ENCODE peak calls at places on chromosomes 11 and 22, in five cellular contexts. B is PC-3; Y is activated CD4-positive, alpha-beta T cell treated with anti-CD3 and anti-CD28 coated beads, Interleukin-2, amount 10 ng/mL, durations not matched to agents 7 days and 5 days; X is ovary; M is NAMALWA. I is an unnamed sample.

GRCh38 chr11:96332236-96332761 is 10.7 kb downstream of the MAML2 start:
- DNase-seq in B (no peak), Y (no peak), X (no peak), M (no peak), I (no peak)

GRCh38 chr11:6377902-6378694 is 12.2 kb upstream of the SMPD1 start:
- DNase-seq in B (no peak), Y (peak), X (no peak), M (peak), I (no peak)

GRCh38 chr11:103939694-103940093 is 96.7 kb upstream of the DDI1 start:
- DNase-seq in B (no peak), Y (no peak), X (no peak), M (no peak), I (no peak)

GRCh38 chr11:22433066-22433450 is 94.9 kb downstream of the SLC17A6 start:
- DNase-seq in B (no peak), Y (no peak), X (no peak), M (no peak), I (no peak)

GRCh38 chr22:19872779-19873137 is 18.1 kb upstream of the GNB1L start:
- DNase-seq in B (no peak), Y (no peak), X (peak), M (no peak), I (no peak)

GRCh38 chr11:130859896-130860295 is 56.4 kb downstream of the SNX19 start:
- DNase-seq in B (no peak), Y (no peak), X (no peak), M (no peak), I (no peak)

GRCh38 chr11:92920295-92920694 is 49.2 kb upstream of the MTNR1B start:
- DNase-seq in B (no peak), Y (no peak), X (no peak), M (no peak), I (peak)

GRCh38 chr11:43802509-43802908 is 78.1 kb upstream of the ALKBH3 start:
- DNase-seq in B (peak), Y (no peak), X (no peak), M (peak), I (no peak)

GRCh38 chr11:111429066-111429506 is 50.0 kb upstream of the POU2AF1 start:
- DNase-seq in B (peak), Y (peak), X (peak), M (peak), I (peak)

GRCh38 chr11:17547932-17548331 is 873 bp downstream of the OTOG start:
- DNase-seq in B (no peak), Y (no peak), X (no peak), M (no peak), I (no peak)

GRCh38 chr11:131824766-131825165 is 454.4 kb downstream of the NTM start:
- DNase-seq in B (no peak), Y (no peak), X (no peak), M (no peak), I (no peak)

GRCh38 chr11:35667257-35667656 is 4.7 kb downstream of the TRIM44 start:
- DNase-seq in B (no peak), Y (no peak), X (no peak), M (no peak), I (no peak)

GRCh38 chr11:105673089-105673488 is 63.2 kb downstream of the GRIA4 start:
- DNase-seq in B (peak), Y (peak), X (no peak), M (peak), I (no peak)

GRCh38 chr22:25000686-25001085 is 48.2 kb downstream of the KIAA1671 start:
- DNase-seq in B (no peak), Y (no peak), X (no peak), M (no peak), I (no peak)

GRCh38 chr11:105429421-105429965 is 180.4 kb upstream of the GRIA4 start:
- DNase-seq in B (no peak), Y (no peak), X (no peak), M (no peak), I (no peak)

GRCh38 chr11:5818245-5818865 is 9.6 kb downstream of the OR52N2 start:
- DNase-seq in B (no peak), Y (no peak), X (no peak), M (no peak), I (no peak)

GRCh38 chr11:35257287-35257686 is 118.3 kb downstream of the CD44 start:
- DNase-seq in B (no peak), Y (peak), X (no peak), M (no peak), I (no peak)

GRCh38 chr11:46693597-46694012 is 6.8 kb downstream of the ARHGAP1 start:
- DNase-seq in B (no peak), Y (no peak), X (no peak), M (no peak), I (no peak)

GRCh38 chr11:128902515-128903066 is 11.4 kb downstream of the KCNJ5 start:
- DNase-seq in B (no peak), Y (no peak), X (no peak), M (no peak), I (no peak)

GRCh38 chr11:11332141-11332710 is 20.8 kb downstream of the CSNK2A3 start:
- DNase-seq in B (peak), Y (no peak), X (no peak), M (no peak), I (no peak)

GRCh38 chr11:119739021-119739703 is 10.2 kb upstream of the NECTIN1 start:
- DNase-seq in B (no peak), Y (no peak), X (no peak), M (no peak), I (peak)

GRCh38 chr22:38788417-38788816 is 5.5 kb downstream of the DNAL4 start:
- DNase-seq in B (peak), Y (no peak), X (no peak), M (no peak), I (peak)

GRCh38 chr11:68335693-68336092 is 23.3 kb downstream of the LRP5 start:
- DNase-seq in B (no peak), Y (no peak), X (no peak), M (no peak), I (no peak)

GRCh38 chr11:23755076-23755475 is 741.8 kb upstream of the LUZP2 start:
- DNase-seq in B (no peak), Y (no peak), X (no peak), M (no peak), I (no peak)

GRCh38 chr11:665707-666281 is 28.7 kb downstream of the DRD4 start:
- DNase-seq in B (no peak), Y (no peak), X (peak), M (no peak), I (no peak)

GRCh38 chr11:113401718-113402117 is 14.1 kb downstream of the ANKK1 start:
- DNase-seq in B (peak), Y (no peak), X (no peak), M (no peak), I (peak)

GRCh38 chr11:13993096-13993760 is 30.7 kb downstream of the SPON1 start:
- DNase-seq in B (no peak), Y (no peak), X (no peak), M (no peak), I (no peak)

GRCh38 chr11:110488446-110488845 is 58.7 kb downstream of the FDX1 start:
- DNase-seq in B (no peak), Y (no peak), X (no peak), M (no peak), I (no peak)

GRCh38 chr11:69474736-69475135 is 6.7 kb upstream of the LINC01488 start:
- DNase-seq in B (no peak), Y (no peak), X (no peak), M (no peak), I (no peak)

GRCh38 chr11:122584670-122585069 is 70.9 kb upstream of the UBASH3B start:
- DNase-seq in B (no peak), Y (no peak), X (no peak), M (no peak), I (no peak)

GRCh38 chr11:108221401-108221800 is 1.0 kb downstream of the NPAT start:
- DNase-seq in B (peak), Y (peak), X (no peak), M (no peak), I (no peak)

GRCh38 chr22:46947516-46948260 is 185.2 kb downstream of the TBC1D22A start:
- DNase-seq in B (no peak), Y (no peak), X (no peak), M (no peak), I (no peak)

GRCh38 chr11:2891901-2892214 is 6.3 kb upstream of the CDKN1C start:
- DNase-seq in B (no peak), Y (no peak), X (peak), M (no peak), I (no peak)

GRCh38 chr11:99246199-99246598 is 225.4 kb downstream of the CNTN5 start:
- DNase-seq in B (no peak), Y (no peak), X (no peak), M (no peak), I (no peak)

GRCh38 chr11:104830080-104830479 is 68.2 kb downstream of the CASP12 start:
- DNase-seq in B (peak), Y (no peak), X (no peak), M (no peak), I (no peak)

I was measured in NCI-H1092.